ENCODE peak calls at places on chromosomes 6 and 20, in nine cellular contexts. U, Z, G, A, L, K, R, O and B are unnamed samples.

GRCh38 chr20:10626896-10627295 is 46.9 kb downstream of the JAG1 start:
- DNase-seq in U (no peak), Z (no peak), G (no peak), A (no peak), L (no peak), K (no peak), R (no peak), O (no peak), B (no peak)

GRCh38 chr6:51814418-51814817 is 273.0 kb downstream of the PKHD1 start:
- DNase-seq in U (no peak), Z (no peak), G (peak; percentile 11), A (no peak), L (peak; percentile 68), K (no peak), R (no peak), O (no peak), B (no peak)

GRCh38 chr6:152206072-152206818 is 398.8 kb downstream of the ESR1 start:
- DNase-seq in U (no peak), Z (no peak), G (no peak), A (peak; percentile 47), L (peak; percentile 27), K (peak; percentile 66), R (no peak), O (peak; percentile 17), B (peak; percentile 35)

GRCh38 chr6:149317656-149318571 is at the start of gene TAB2:
- DNase-seq in U (peak; percentile 78), Z (no peak), G (peak; percentile 23), A (peak; percentile 84), L (no peak), K (peak; percentile 80), R (peak; percentile 57), O (no peak), B (peak; percentile 71)

GRCh38 chr20:43189614-43190331 is at the start of gene PTPRT:
- DNase-seq in U (no peak), Z (no peak), G (peak; percentile 10), A (no peak), L (no peak), K (no peak), R (no peak), O (no peak), B (no peak)

GRCh38 chr20:50624351-50625016 is 66.9 kb downstream of the RIPOR3 start:
- DNase-seq in U (no peak), Z (no peak), G (peak; percentile 89), A (no peak), L (no peak), K (no peak), R (no peak), O (no peak), B (no peak)

GRCh38 chr6:83062225-83062624 is 3.4 kb downstream of the UBE3D start:
- DNase-seq in U (no peak), Z (no peak), G (no peak), A (no peak), L (peak; percentile 17), K (no peak), R (no peak), O (peak; percentile 43), B (no peak)

GRCh38 chr6:15901141-15902115 is 227.5 kb upstream of the MYLIP start:
- DNase-seq in U (no peak), Z (no peak), G (no peak), A (no peak), L (peak; percentile 32), K (no peak), R (peak; percentile 39), O (no peak), B (peak; percentile 33)

GRCh38 chr6:127030111-127030510 is 88.4 kb upstream of the RSPO3 start:
- DNase-seq in U (no peak), Z (no peak), G (no peak), A (no peak), L (no peak), K (no peak), R (no peak), O (no peak), B (no peak)

GRCh38 chr6:160692369-160692959 is 9.6 kb upstream of the PLG start:
- DNase-seq in U (no peak), Z (no peak), G (no peak), A (no peak), L (no peak), K (no peak), R (no peak), O (no peak), B (peak; percentile 58)

GRCh38 chr6:159977242-159978214 is 8.6 kb downstream of the IGF2R start:
- DNase-seq in U (peak; percentile 56), Z (no peak), G (no peak), A (peak; percentile 55), L (peak; percentile 25), K (no peak), R (no peak), O (no peak), B (no peak)

GRCh38 chr6:79440590-79440989 is 96.6 kb downstream of the LCA5 start:
- DNase-seq in U (no peak), Z (no peak), G (no peak), A (no peak), L (no peak), K (no peak), R (no peak), O (no peak), B (no peak)

GRCh38 chr20:62062661-62063600 is 2.8 kb downstream of the TAF4 start:
- DNase-seq in U (no peak), Z (no peak), G (no peak), A (no peak), L (no peak), K (no peak), R (no peak), O (no peak), B (no peak)

GRCh38 chr6:170022827-170023619 is 267.9 kb downstream of the DLL1 start:
- DNase-seq in U (no peak), Z (no peak), G (no peak), A (no peak), L (peak; percentile 60), K (no peak), R (peak; percentile 12), O (no peak), B (no peak)

GRCh38 chr20:22908944-22909343 is 126.2 kb upstream of the SSTR4 start:
- DNase-seq in U (no peak), Z (no peak), G (no peak), A (peak; percentile 49), L (no peak), K (no peak), R (no peak), O (no peak), B (peak; percentile 37)

GRCh38 chr20:47143658-47144057 is 212.8 kb downstream of the ZMYND8 start:
- DNase-seq in U (no peak), Z (no peak), G (no peak), A (no peak), L (no peak), K (no peak), R (no peak), O (no peak), B (no peak)

GRCh38 chr6:10412165-10412947 is 2.5 kb downstream of the TFAP2A start:
- DNase-seq in U (no peak), Z (peak; percentile 91), G (peak; percentile 79), A (peak; percentile 13), L (peak; percentile 83), K (no peak), R (no peak), O (peak; percentile 95), B (no peak)

GRCh38 chr20:46979603-46980241 is 85.1 kb downstream of the EYA2 start:
- DNase-seq in U (no peak), Z (no peak), G (no peak), A (no peak), L (no peak), K (no peak), R (no peak), O (no peak), B (no peak)

GRCh38 chr6:55082021-55082420 is 92.3 kb upstream of the HCRTR2 start:
- DNase-seq in U (no peak), Z (no peak), G (no peak), A (no peak), L (no peak), K (no peak), R (no peak), O (no peak), B (no peak)

GRCh38 chr20:49379338-49379737 is 101.5 kb upstream of the ZNFX1 start:
- DNase-seq in U (no peak), Z (no peak), G (no peak), A (no peak), L (no peak), K (no peak), R (no peak), O (no peak), B (no peak)

GRCh38 chr6:165390475-165390874 is 81.1 kb upstream of the C6orf118 start:
- DNase-seq in U (no peak), Z (no peak), G (no peak), A (no peak), L (no peak), K (no peak), R (no peak), O (no peak), B (no peak)

GRCh38 chr6:146041282-146041681 is 12.4 kb downstream of the GRM1 start:
- DNase-seq in U (no peak), Z (peak; percentile 4), G (no peak), A (peak; percentile 17), L (peak; percentile 51), K (no peak), R (no peak), O (no peak), B (no peak)

GRCh38 chr6:140571139-140571538 is 1196.7 kb upstream of the CITED2 start:
- DNase-seq in U (no peak), Z (no peak), G (no peak), A (no peak), L (no peak), K (no peak), R (no peak), O (peak; percentile 32), B (no peak)

GRCh38 chr6:36130672-36131516 is 581 bp downstream of the MAPK13 start:
- DNase-seq in U (peak; percentile 88), Z (no peak), G (peak; percentile 85), A (peak; percentile 41), L (no peak), K (peak; percentile 74), R (no peak), O (no peak), B (no peak)

GRCh38 chr20:54475334-54476287 is at the start of gene DOK5:
- DNase-seq in U (no peak), Z (no peak), G (no peak), A (no peak), L (peak; percentile 44), K (no peak), R (no peak), O (no peak), B (no peak)

GRCh38 chr20:35768731-35769664 is 2.8 kb upstream of the PHF20 start:
- DNase-seq in U (peak; percentile 91), Z (peak; percentile 84), G (peak; percentile 6), A (peak; percentile 44), L (peak; percentile 93), K (peak; percentile 65), R (no peak), O (peak; percentile 98), B (peak; percentile 60)

GRCh38 chr20:35979528-35979927 is 11.1 kb downstream of the CNBD2 start:
- DNase-seq in U (no peak), Z (no peak), G (no peak), A (no peak), L (no peak), K (no peak), R (no peak), O (no peak), B (peak; percentile 27)

GRCh38 chr6:107565165-107565723 is 75.3 kb downstream of the SOBP start:
- DNase-seq in U (no peak), Z (no peak), G (no peak), A (no peak), L (no peak), K (no peak), R (no peak), O (no peak), B (peak; percentile 3)

GRCh38 chr6:122712864-122713612 is 66.5 kb upstream of the FABP7 start:
- DNase-seq in U (no peak), Z (no peak), G (no peak), A (no peak), L (no peak), K (no peak), R (no peak), O (no peak), B (peak; percentile 23)

GRCh38 chr20:63626424-63627128 is at the start of gene GMEB2:
- DNase-seq in U (peak; percentile 87), Z (no peak), G (peak; percentile 71), A (peak; percentile 93), L (no peak), K (no peak), R (no peak), O (no peak), B (peak; percentile 87)

GRCh38 chr20:865379-865778 is 31.9 kb downstream of the FAM110A start:
- DNase-seq in U (no peak), Z (no peak), G (no peak), A (no peak), L (no peak), K (no peak), R (no peak), O (no peak), B (no peak)